ENCODE peak calls at places on chromosomes 16 and 17, in five cellular contexts. B, Z, M, A and E are unnamed samples.

GRCh38 chr17:19248923-19249574 is 11.9 kb downstream of the EPN2 start:
- ATAC-seq in A (peak; percentile 63), B (peak; percentile 70), Z (peak; percentile 88), M (no peak), E (peak; percentile 61)

GRCh38 chr16:25587783-25588182 is 104.0 kb upstream of the HS3ST4 start:
- ATAC-seq in M (no peak), Z (no peak), A (no peak), B (no peak), E (no peak)

GRCh38 chr16:80784951-80785350 is 19.4 kb downstream of the CDYL2 start:
- ATAC-seq in A (no peak), M (no peak), Z (no peak), B (no peak), E (no peak)

GRCh38 chr16:27377666-27378485 is 24.1 kb upstream of the IL21R start:
- ATAC-seq in A (no peak), B (no peak), M (peak; percentile 71), Z (no peak), E (no peak)

GRCh38 chr16:27538508-27538907 is 11.2 kb downstream of the GTF3C1 start:
- ATAC-seq in B (no peak), M (no peak), Z (peak; percentile 27), A (no peak), E (no peak)

GRCh38 chr16:81482329-81483063 is 37.9 kb downstream of the CMIP start:
- ATAC-seq in M (no peak), B (no peak), Z (no peak), A (no peak), E (no peak)

GRCh38 chr17:43917016-43917347 is 9.6 kb upstream of the MPP2 start:
- ATAC-seq in B (no peak), M (no peak), Z (no peak), A (peak; percentile 33), E (no peak)

GRCh38 chr17:27543464-27543856 is 87.2 kb downstream of the KSR1 start:
- ATAC-seq in B (no peak), Z (no peak), A (no peak), M (no peak), E (no peak)

GRCh38 chr17:54891176-54891821 is 9.4 kb upstream of the TOM1L1 start:
- ATAC-seq in M (no peak), A (no peak), Z (peak; percentile 87), B (no peak), E (no peak)

GRCh38 chr16:82788225-82788624 is 161.5 kb downstream of the CDH13 start:
- ATAC-seq in M (no peak), A (no peak), B (no peak), Z (no peak), E (no peak)

GRCh38 chr16:31471875-31472558 is at the start of gene TGFB1I1:
- ATAC-seq in A (peak; percentile 76), B (no peak), M (no peak), Z (peak; percentile 49), E (peak; percentile 71)

GRCh38 chr17:75398279-75398678 is 7.2 kb downstream of the GRB2 start:
- ATAC-seq in Z (no peak), A (no peak), M (no peak), B (no peak), E (no peak)

GRCh38 chr17:74605361-74605760 is 13.3 kb upstream of the CD300LD start:
- ATAC-seq in M (no peak), Z (peak; percentile 63), A (peak; percentile 76), B (no peak), E (peak; percentile 83)

GRCh38 chr17:17906418-17907215 is 65.6 kb downstream of the TOM1L2 start:
- ATAC-seq in B (no peak), Z (no peak), A (no peak), M (no peak), E (no peak)

GRCh38 chr17:33163827-33164555 is 129.1 kb downstream of the ASIC2 start:
- ATAC-seq in B (no peak), Z (no peak), M (no peak), A (no peak), E (peak; percentile 36)

GRCh38 chr17:8375738-8376259 is 705 bp downstream of the KRABD2 start:
- ATAC-seq in A (no peak), B (peak; percentile 58), Z (peak; percentile 57), M (no peak), E (no peak)

GRCh38 chr16:82137819-82138177 is 32.2 kb downstream of the MPHOSPH6 start:
- ATAC-seq in B (no peak), Z (no peak), A (no peak), M (no peak), E (no peak)

GRCh38 chr16:12002447-12003006 is 26.0 kb downstream of the SNX29 start:
- ATAC-seq in Z (peak; percentile 33), A (no peak), M (no peak), B (no peak), E (peak; percentile 43)

GRCh38 chr17:31250229-31250628 is 46.8 kb downstream of the OMG start:
- ATAC-seq in M (no peak), A (no peak), B (no peak), Z (no peak), E (no peak)

GRCh38 chr17:66451188-66452149 is 149.1 kb downstream of the PRKCA start:
- ATAC-seq in A (no peak), M (no peak), B (no peak), Z (no peak), E (no peak)

GRCh38 chr17:40015005-40015997 is at the start of gene CSF3:
- ATAC-seq in Z (peak; percentile 72), A (no peak), B (peak; percentile 62), M (no peak), E (no peak)

GRCh38 chr17:61248399-61248798 is 151.2 kb upstream of the TBX2 start:
- ATAC-seq in A (no peak), B (no peak), M (no peak), Z (no peak), E (no peak)

GRCh38 chr17:978110-979093 is 1.2 kb downstream of the NXN start:
- ATAC-seq in M (no peak), B (no peak), Z (peak; percentile 6), A (peak; percentile 16), E (no peak)

GRCh38 chr16:1206786-1207185 is 18.3 kb downstream of the TPSG1 start:
- ATAC-seq in B (no peak), M (no peak), Z (no peak), A (no peak), E (no peak)

GRCh38 chr16:85151603-85152413 is 39.5 kb upstream of the CIBAR2 start:
- ATAC-seq in B (peak; percentile 45), Z (peak; percentile 78), A (peak; percentile 88), M (no peak), E (peak; percentile 90)

GRCh38 chr17:2054262-2054739 is 602 bp upstream of the HIC1 start:
- ATAC-seq in A (no peak), M (peak; percentile 5), B (no peak), Z (peak; percentile 0), E (no peak)

GRCh38 chr17:7651097-7651958 is 602 bp downstream of the ATP1B2 start:
- ATAC-seq in M (peak; percentile 6), B (no peak), Z (no peak), A (no peak), E (peak; percentile 15)

GRCh38 chr17:31391496-31391949 is at the start of gene RAB11FIP4:
- ATAC-seq in B (no peak), M (peak; percentile 44), A (no peak), Z (peak; percentile 46), E (peak; percentile 50)

GRCh38 chr16:50338371-50339231 is 30.2 kb downstream of the BRD7 start:
- ATAC-seq in A (no peak), Z (no peak), M (peak; percentile 64), B (no peak), E (no peak)

GRCh38 chr17:43018008-43018853 is 4.0 kb downstream of the VAT1 start:
- ATAC-seq in M (peak; percentile 17), B (no peak), A (no peak), Z (no peak), E (no peak)

GRCh38 chr17:35743911-35744328 is 9.1 kb downstream of the GAS2L2 start:
- ATAC-seq in M (no peak), A (no peak), B (no peak), Z (peak; percentile 8), E (no peak)

GRCh38 chr16:30985401-30986128 is 558 bp downstream of the HSD3B7 start:
- ATAC-seq in M (peak; percentile 12), A (peak; percentile 20), Z (peak; percentile 86), B (peak; percentile 75), E (peak; percentile 49)

GRCh38 chr16:30473231-30474061 is 904 bp downstream of the ITGAL start:
- ATAC-seq in Z (peak; percentile 42), M (peak; percentile 19), B (peak; percentile 38), A (no peak), E (no peak)

GRCh38 chr17:64741038-64741641 is 79.0 kb upstream of the SMURF2 start:
- ATAC-seq in A (peak; percentile 67), Z (peak; percentile 64), B (peak; percentile 50), M (no peak), E (peak; percentile 20)

GRCh38 chr16:5455110-5455509 is 357.5 kb upstream of the EEF2KMT start:
- ATAC-seq in A (no peak), B (no peak), M (no peak), Z (no peak), E (no peak)

DNA sequence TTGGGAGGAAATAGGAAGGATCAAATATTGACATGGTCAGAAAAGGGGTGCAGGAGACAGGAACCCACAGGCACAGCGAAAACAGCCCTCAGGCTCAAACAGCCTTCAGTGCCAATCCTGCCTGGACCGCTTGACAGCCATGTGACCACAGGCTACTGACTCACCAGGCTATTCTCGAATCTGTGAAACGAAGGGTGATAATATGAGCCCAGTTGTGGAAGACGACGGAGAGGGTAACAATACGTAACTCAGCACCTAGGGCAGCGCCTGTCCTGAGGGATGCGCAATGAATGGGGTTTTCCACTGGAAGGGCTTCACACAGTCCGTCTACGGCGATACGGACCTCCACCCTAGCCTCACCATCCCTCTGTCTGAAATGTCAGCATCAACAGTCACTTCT is 117.3 kb upstream of the RCVRN start:
- ATAC-seq in M (no peak), B (no peak), A (no peak), Z (peak; percentile 9), E (no peak)
- H3K27ac ChIP-seq in M (no peak overlapping the region), B (no peak overlapping the region), A (no peak overlapping the region), Z (no peak overlapping the region), E (peak overlapping the region; percentile 9)

GRCh38 chr17:62671553-62671952 is 44.1 kb downstream of the MRC2 start:
- ATAC-seq in Z (peak; percentile 15), A (no peak), B (no peak), M (no peak), E (no peak)
- H3K36me3 ChIP-seq in Z (no peaks in the 10 kb centered on the region), A (peaks cover 2% of the 10 kb centered on the region), B (no peaks in the 10 kb centered on the region), M (no peaks in the 10 kb centered on the region), E (no peaks in the 10 kb centered on the region)

GRCh38 chr17:57485566-57485865 is 229.2 kb downstream of the MSI2 start:
- ATAC-seq in A (no peak), Z (no peak), M (no peak), B (no peak), E (no peak)
- H3K27ac ChIP-seq in A (no peak overlapping the region), Z (no peak overlapping the region), M (no peak overlapping the region), B (no peak overlapping the region), E (no peak overlapping the region)

DNA sequence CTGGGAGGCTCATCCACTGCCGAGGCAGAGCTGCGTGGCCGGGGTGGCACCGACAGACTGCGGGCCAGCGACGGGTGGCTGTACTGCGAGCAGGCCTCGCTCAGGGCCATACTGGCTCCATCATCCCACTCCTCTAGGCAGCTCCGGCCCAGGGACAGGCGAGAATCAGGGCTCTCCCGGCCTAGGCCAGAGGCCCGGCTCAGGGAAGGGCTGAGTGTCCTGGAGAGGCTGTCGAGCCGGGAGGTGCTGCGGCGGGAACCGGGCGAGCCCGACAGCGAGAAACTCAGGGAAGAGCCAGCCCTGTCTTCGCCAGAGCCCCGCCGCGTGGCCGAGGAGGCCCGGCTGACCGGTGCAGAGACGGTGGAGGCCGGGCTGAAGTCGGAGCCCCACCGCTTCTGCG is 37.4 kb downstream of the PIPOX start:
- ATAC-seq in M (no peak), Z (no peak), A (peak; percentile 40), B (no peak), E (no peak)
- H3K36me3 ChIP-seq in M (peaks cover 17% of the 10 kb centered on the region), Z (no peaks in the 10 kb centered on the region), A (peaks cover 11% of the 10 kb centered on the region), B (peaks cover 36% of the 10 kb centered on the region), E (no peaks in the 10 kb centered on the region)